ENCODE peak calls at places on chromosomes 2 and 18, in five cellular contexts. D is AG04450, E is IMR-90, U is left ventricle myocardium inferior, N is AG09309. F is an unnamed sample.

GRCh38 chr2:216013080-216013909 is at the start of gene MREG:
- DNase-seq in N (no peak), E (peak), U (peak), D (peak), F (peak)

GRCh38 chr2:23544589-23545295 is 159.8 kb downstream of the KLHL29 start:
- DNase-seq in D (no peak), N (no peak), E (peak), U (no peak), F (no peak)

GRCh38 chr2:60474301-60474700 is 79.2 kb downstream of the BCL11A start:
- DNase-seq in U (no peak), D (no peak), E (no peak), N (no peak), F (no peak)

GRCh38 chr18:79332601-79333000 is 63.1 kb upstream of the NFATC1 start:
- DNase-seq in E (no peak), N (no peak), D (no peak), U (no peak), F (no peak)

GRCh38 chr18:34322365-34323289 is 97.9 kb upstream of the NOL4 start:
- DNase-seq in N (no peak), E (peak), D (peak), U (peak), F (peak)

GRCh38 chr18:49893036-49893435 is 79.7 kb upstream of the ACAA2 start:
- DNase-seq in N (no peak), U (no peak), E (no peak), D (no peak), F (no peak)

GRCh38 chr2:27312152-27312551 is 3.9 kb upstream of the UCN start:
- DNase-seq in N (no peak), D (no peak), U (no peak), E (no peak), F (no peak)

GRCh38 chr18:67400502-67401117 is 115.9 kb downstream of the DSEL start:
- DNase-seq in U (no peak), D (no peak), N (no peak), E (peak), F (peak)

GRCh38 chr18:35634376-35634775 is 52.8 kb downstream of the GALNT1 start:
- DNase-seq in E (no peak), U (no peak), N (no peak), D (no peak), F (no peak)

DNA sequence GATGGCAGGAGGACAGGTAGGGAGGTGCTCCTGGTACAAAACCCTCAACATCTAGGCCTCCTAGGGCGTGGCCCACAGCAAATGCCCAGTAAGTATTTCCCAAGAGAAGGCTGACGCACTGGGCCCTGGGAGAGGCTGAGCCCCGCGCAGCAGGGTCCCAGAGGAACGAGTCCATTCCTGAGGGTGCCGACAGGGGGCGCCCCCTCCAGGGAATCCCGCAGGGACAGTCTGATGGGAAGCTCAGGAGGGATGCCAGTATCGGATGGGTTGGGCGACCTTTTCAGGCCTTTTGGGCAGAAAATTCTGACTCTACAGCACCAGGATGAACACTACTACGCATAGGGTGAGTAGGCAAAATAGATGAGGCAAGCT is 8.8 kb downstream of the BOLA3 start:
- DNase-seq in N (no peak), U (no peak), D (no peak), E (no peak), F (no peak)
- TF ChIP-seq CTCF in N (peak), U (peak), D (peak), E (no peak), F (peak)

GRCh38 chr18:75131455-75132000 is 77.4 kb downstream of the PTGR3 start:
- DNase-seq in D (no peak), U (no peak), E (no peak), N (no peak), F (no peak)

GRCh38 chr18:75129717-75130477 is 79.0 kb downstream of the PTGR3 start:
- DNase-seq in U (no peak), D (no peak), E (no peak), N (no peak), F (no peak)

GRCh38 chr18:75132068-75132467 is 76.9 kb downstream of the PTGR3 start:
- DNase-seq in D (no peak), E (no peak), U (no peak), N (no peak), F (no peak)

GRCh38 chr18:75128911-75129716 is 79.8 kb downstream of the PTGR3 start:
- DNase-seq in N (no peak), E (no peak), U (no peak), D (no peak), F (no peak)

DNA sequence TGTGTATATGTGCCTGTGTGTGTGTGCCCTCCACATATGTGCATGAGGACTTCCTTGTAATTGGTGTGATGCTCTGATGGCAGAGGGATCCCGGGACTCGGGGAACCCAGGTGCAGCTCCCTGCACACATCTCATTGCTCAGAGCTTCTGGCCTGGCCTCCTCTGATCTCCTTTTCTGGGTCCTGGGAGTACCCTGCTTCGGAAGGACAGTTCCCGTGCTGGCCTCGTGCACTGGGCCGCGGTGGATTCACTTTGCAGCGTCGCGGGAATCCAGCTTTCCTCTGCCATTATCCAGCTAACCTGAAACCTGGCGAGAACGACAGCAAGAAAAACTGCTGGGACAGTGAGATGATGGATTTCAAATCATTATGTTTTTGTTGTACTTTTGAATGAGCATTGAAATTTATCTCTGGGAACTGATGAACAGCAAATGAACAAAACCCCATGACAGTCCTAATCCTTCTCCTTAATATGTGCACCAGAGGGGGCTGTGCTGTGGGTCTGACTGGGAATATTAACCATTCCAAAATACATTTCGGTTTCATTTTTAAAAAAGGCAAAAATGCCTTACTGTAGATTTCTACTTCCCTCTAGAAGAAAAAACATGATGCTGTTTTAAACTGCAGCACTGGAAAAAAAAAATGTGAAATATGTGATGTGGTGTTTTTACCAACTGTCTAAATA is 78.2 kb downstream of the PTGR3 start:
- DNase-seq in D (no peak), N (no peak), E (peak), U (no peak), F (peak)
- H3K4me3 ChIP-seq in D (peak), N (no peak), E (no peak), U (peak), F (no peak)

DNA sequence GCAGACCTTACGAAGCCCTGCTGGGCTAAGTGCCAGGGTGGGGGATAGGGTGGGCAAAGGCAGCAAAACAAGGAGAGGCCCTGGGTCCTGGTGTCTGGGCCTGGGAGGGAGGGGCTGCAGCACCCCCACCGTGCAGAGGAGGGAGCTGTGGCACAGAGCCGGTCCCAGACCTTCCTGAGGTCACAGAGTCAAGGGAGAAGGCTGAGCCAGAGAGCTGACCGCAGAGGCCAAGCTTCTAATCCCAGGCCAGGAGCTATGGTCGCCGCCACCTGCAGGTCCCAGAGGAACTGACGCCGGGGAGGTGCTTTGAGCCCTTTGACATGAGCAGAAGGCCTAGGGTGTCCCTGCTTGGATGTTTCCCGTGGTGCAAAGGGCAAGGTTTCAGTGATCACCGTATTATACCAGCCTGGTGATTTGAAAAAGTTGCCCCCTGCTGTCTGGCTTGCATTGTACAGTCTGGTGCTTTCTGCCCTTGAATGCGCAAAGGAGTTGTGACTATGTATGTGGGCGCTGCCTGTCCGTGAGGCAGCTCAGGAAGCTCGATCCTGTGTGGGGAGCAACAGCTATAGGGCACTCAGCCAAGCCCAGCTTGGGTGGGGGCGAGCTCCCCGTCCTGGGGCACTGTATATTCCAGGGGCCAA is 44.3 kb downstream of the EDAR start:
- DNase-seq in U (no peak), D (no peak), N (no peak), E (peak), F (no peak)
- TF ChIP-seq CTCF in U (no peak), D (peak), N (peak), E (no peak), F (peak)

GRCh38 chr2:6832995-6833604 is 32.6 kb downstream of the CMPK2 start:
- DNase-seq in N (no peak), U (no peak), E (no peak), D (no peak), F (no peak)
- H3K4me3 ChIP-seq in N (no peak), U (no peak), E (no peak), D (no peak), F (no peak)